ENCODE peak calls at places on chromosomes 7 and 10, in ten cellular contexts. W is astrocyte, L is neural progenitor cell, Q is hepatocyte, E is B cell, B is GM20000, D is nephron progenitor cell, X is fibroblast of mammary gland, O is cardiac muscle cell, T is fibroblast of lung. M is an unnamed sample.
A peak's percentile ranks its signal among the peaks of the same experiment; 100 is the strongest.

GRCh38 chr10:29628912-29629526 is 5.8 kb downstream of the SVIL start:
- DNase-seq in W (no peak), L (no peak), Q (no peak), E (no peak), B (no peak), D (no peak), X (no peak), O (no peak), T (no peak), M (no peak)

GRCh38 chr7:151104411-151105235 is 18.3 kb downstream of the AGAP3 start:
- DNase-seq in W (peak; percentile 93), L (peak; percentile 36), Q (no peak), E (no peak), B (no peak), D (no peak), X (peak; percentile 92), O (peak; percentile 77), T (peak; percentile 61), M (no peak)

GRCh38 chr7:21238717-21239116 is 189.2 kb upstream of the SP4 start:
- DNase-seq in W (no peak), L (no peak), Q (no peak), E (no peak), B (no peak), D (no peak), X (no peak), O (no peak), T (no peak), M (no peak)

GRCh38 chr10:79186742-79187544 is 118.2 kb downstream of the ZMIZ1 start:
- DNase-seq in W (no peak), L (no peak), Q (no peak), E (no peak), B (no peak), D (no peak), X (no peak), O (no peak), T (no peak), M (no peak)

GRCh38 chr7:10727636-10728035 is 246.0 kb upstream of the PHF14 start:
- DNase-seq in W (no peak), L (no peak), Q (no peak), E (no peak), B (no peak), D (no peak), X (no peak), O (no peak), T (no peak), M (no peak)

GRCh38 chr7:142506601-142507000 is 242.7 kb upstream of the PRSS1 start:
- DNase-seq in W (no peak), L (no peak), Q (no peak), E (no peak), B (no peak), D (no peak), X (no peak), O (no peak), T (no peak), M (no peak)

GRCh38 chr7:150327308-150327707 is 4.0 kb upstream of the ACTR3C start:
- DNase-seq in W (no peak), L (no peak), Q (no peak), E (no peak), B (no peak), D (no peak), X (no peak), O (no peak), T (no peak), M (no peak)

GRCh38 chr10:23630880-23631279 is 192.0 kb downstream of the OTUD1 start:
- DNase-seq in W (no peak), L (peak; percentile 25), Q (no peak), E (no peak), B (no peak), D (no peak), X (no peak), O (no peak), T (no peak), M (no peak)

GRCh38 chr7:99971242-99971641 is 4.6 kb downstream of the AZGP1 start:
- DNase-seq in W (no peak), L (no peak), Q (no peak), E (no peak), B (no peak), D (no peak), X (no peak), O (no peak), T (no peak), M (no peak)

GRCh38 chr10:31075434-31075833 is 43.8 kb upstream of the ZNF438 start:
- DNase-seq in W (peak; percentile 99), L (no peak), Q (no peak), E (no peak), B (no peak), D (no peak), X (peak; percentile 95), O (peak; percentile 59), T (peak; percentile 68), M (no peak)

GRCh38 chr10:15571570-15571969 is 148.2 kb downstream of the ITGA8 start:
- DNase-seq in W (peak; percentile 36), L (no peak), Q (peak; percentile 49), E (no peak), B (no peak), D (no peak), X (peak; percentile 77), O (peak; percentile 90), T (peak; percentile 90), M (no peak)

GRCh38 chr10:14750900-14751575 is 23.7 kb downstream of the FAM107B start:
- DNase-seq in W (no peak), L (no peak), Q (no peak), E (peak; percentile 86), B (no peak), D (peak; percentile 10), X (no peak), O (peak; percentile 15), T (peak; percentile 13), M (no peak)

GRCh38 chr7:158985583-158985982 is 129.2 kb downstream of the DYNC2I1 start:
- DNase-seq in W (no peak), L (no peak), Q (no peak), E (no peak), B (no peak), D (no peak), X (no peak), O (no peak), T (no peak), M (no peak)

GRCh38 chr7:1290262-1291039 is 57.8 kb downstream of the UNCX start:
- DNase-seq in W (no peak), L (peak; percentile 72), Q (peak; percentile 63), E (no peak), B (no peak), D (peak; percentile 59), X (peak; percentile 5), O (peak; percentile 37), T (peak; percentile 39), M (no peak)

GRCh38 chr10:78255796-78256638 is 222.4 kb downstream of the RPS24 start:
- DNase-seq in W (peak; percentile 98), L (no peak), Q (peak; percentile 78), E (no peak), B (no peak), D (no peak), X (peak; percentile 99), O (peak; percentile 96), T (peak; percentile 97), M (no peak)

GRCh38 chr7:69062020-69062760 is 536.1 kb upstream of the AUTS2 start:
- DNase-seq in W (peak; percentile 47), L (no peak), Q (peak; percentile 3), E (no peak), B (no peak), D (no peak), X (peak; percentile 10), O (peak; percentile 55), T (peak; percentile 33), M (no peak)

DNA sequence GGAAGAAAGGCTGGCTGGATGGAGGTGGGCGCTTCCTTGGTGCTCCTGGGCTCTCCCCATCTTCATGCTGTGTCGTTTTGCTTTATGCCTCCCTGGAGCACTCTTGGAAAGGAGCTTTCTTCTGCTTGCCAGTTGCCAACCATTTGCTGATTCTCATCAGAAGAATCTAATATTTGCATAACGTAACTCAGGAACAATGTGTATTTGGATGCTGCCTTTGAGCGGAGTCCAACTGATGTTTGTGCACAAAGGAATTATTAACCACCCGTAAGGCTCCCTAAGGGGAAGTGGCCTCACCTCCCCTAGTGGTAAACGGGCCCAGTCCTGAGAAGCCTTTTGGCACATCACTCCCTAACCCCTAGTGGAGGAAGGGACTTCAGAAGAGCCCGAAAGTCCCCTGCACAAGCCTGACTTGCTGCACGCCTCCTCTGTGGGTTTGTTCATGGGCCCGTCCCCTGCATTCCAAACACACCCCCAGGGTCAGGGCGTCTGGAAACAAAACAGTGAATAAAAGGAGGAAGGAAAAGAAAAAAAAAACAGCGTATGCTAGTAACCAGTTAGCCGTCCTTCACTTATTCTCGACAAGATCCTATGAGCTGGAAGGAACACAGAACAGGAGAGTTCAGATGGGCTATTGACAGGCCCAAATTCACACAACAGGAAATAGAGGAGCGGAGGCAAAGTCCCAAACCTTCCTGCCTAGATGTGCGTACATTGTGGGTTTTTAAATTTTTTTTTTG is 602.2 kb downstream of the LRMDA start:
- DNase-seq in W (peak; percentile 69), L (peak; percentile 38), Q (peak; percentile 48), E (no peak), B (no peak), D (no peak), X (peak; percentile 72), O (no peak), T (peak; percentile 51), M (no peak)
- TF ChIP-seq CTCF in W (no peak), L (peak; percentile 34), Q (peak; percentile 21), E (no peak), B (no peak), D (no peak), X (peak; percentile 16), O (no peak), T (peak; percentile 20), M (no peak)

GRCh38 chr7:18119985-18120384 is 92.3 kb upstream of the PRPS1L1 start:
- DNase-seq in W (no peak), L (peak; percentile 50), Q (no peak), E (no peak), B (no peak), D (no peak), X (peak; percentile 20), O (peak; percentile 26), T (peak; percentile 13), M (no peak)
- TF ChIP-seq CTCF in W (peak; percentile 43), L (peak; percentile 61), Q (peak; percentile 10), E (no peak), B (no peak), D (peak; percentile 7), X (peak; percentile 11), O (peak; percentile 31), T (peak; percentile 18), M (no peak)

DNA sequence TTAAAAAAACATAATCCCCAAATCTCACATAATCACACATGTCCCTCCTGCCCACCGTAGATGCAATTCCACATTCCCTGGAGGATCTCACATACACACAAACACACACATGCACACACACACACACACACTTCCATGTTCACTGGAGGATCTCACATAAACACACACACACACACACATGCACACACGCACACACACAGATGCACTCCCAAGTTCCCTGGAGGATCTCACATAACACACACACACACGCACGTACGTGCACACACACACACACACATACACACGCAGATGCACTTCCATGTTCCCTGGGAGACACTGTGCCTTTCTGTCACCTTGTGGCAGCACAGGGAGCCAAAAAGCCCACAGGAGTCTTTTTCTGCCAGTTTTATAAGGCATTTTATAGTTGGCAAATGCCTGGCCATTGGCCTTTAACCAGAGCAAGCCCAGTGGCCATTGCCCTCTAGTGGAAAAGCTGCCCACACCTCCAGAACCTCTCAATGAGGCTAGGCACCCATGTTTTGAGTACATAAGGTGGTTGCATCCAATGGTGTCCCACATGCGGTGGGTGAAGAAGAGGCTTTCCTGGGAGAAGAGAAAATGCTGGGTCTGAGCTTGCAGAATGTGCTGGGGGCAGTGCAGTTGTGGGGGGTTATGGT is 115.4 kb upstream of the ACBD5 start:
- DNase-seq in W (no peak), L (peak; percentile 19), Q (no peak), E (no peak), B (no peak), D (no peak), X (no peak), O (peak; percentile 9), T (no peak), M (no peak)
- TF ChIP-seq CTCF in W (no peak), L (peak; percentile 35), Q (no peak), E (no peak), B (no peak), D (no peak), X (no peak), O (no peak), T (no peak), M (no peak)

GRCh38 chr7:12638851-12639467 is 48.5 kb upstream of the ARL4A start:
- DNase-seq in W (peak; percentile 25), L (peak; percentile 44), Q (peak; percentile 34), E (no peak), B (peak; percentile 9), D (no peak), X (peak; percentile 53), O (peak; percentile 54), T (peak; percentile 66), M (peak; percentile 17)
- TF ChIP-seq CTCF in W (peak; percentile 51), L (peak; percentile 74), Q (peak; percentile 73), E (peak; percentile 87), B (no peak), D (peak; percentile 74), X (peak; percentile 59), O (peak; percentile 47), T (peak; percentile 7), M (peak; percentile 45)

M was measured in GM10248.